ENCODE peak calls at places on chromosomes 1 and 21, in seven cellular contexts. Y is GM13976, C is heart left ventricle, J is fibroblast of mammary gland, T is tibial artery, P is GM12865, X is sigmoid colon. H is an unnamed sample.

GRCh38 chr1:113811353-113811887 is 856 bp downstream of the RSBN1 start:
- DNase-seq in Y (peak), C (no peak), J (peak), T (peak), P (peak), X (no peak), H (peak)

GRCh38 chr1:50516056-50516455 is 92.8 kb upstream of the DMRTA2 start:
- DNase-seq in Y (no peak), C (no peak), J (no peak), T (no peak), P (no peak), X (no peak), H (no peak)

GRCh38 chr1:160993544-160993943 is 27.4 kb downstream of the F11R start:
- DNase-seq in Y (no peak), C (no peak), J (peak), T (no peak), P (peak), X (no peak), H (peak)

GRCh38 chr1:82762829-82763532 is 962.2 kb downstream of the ADGRL2 start:
- DNase-seq in Y (no peak), C (no peak), J (no peak), T (no peak), P (no peak), X (no peak), H (no peak)

GRCh38 chr1:12595839-12596821 is 21.9 kb downstream of the DHRS3 start:
- DNase-seq in Y (peak), C (peak), J (peak), T (peak), P (peak), X (peak), H (peak)

GRCh38 chr1:232737917-232738316 is 67.3 kb upstream of the MAP10 start:
- DNase-seq in Y (no peak), C (no peak), J (no peak), T (no peak), P (no peak), X (no peak), H (no peak)

GRCh38 chr1:109771712-109772657 is 8.3 kb upstream of the EPS8L3 start:
- DNase-seq in Y (no peak), C (no peak), J (no peak), T (no peak), P (no peak), X (peak), H (no peak)

GRCh38 chr1:245893025-245893424 is 614.1 kb downstream of the SMYD3 start:
- DNase-seq in Y (no peak), C (no peak), J (no peak), T (no peak), P (no peak), X (no peak), H (no peak)

GRCh38 chr1:83531910-83532309 is 467.0 kb downstream of the TTLL7 start:
- DNase-seq in Y (no peak), C (no peak), J (no peak), T (no peak), P (no peak), X (no peak), H (no peak)

GRCh38 chr1:2583871-2584341 is 2.7 kb upstream of the PRXL2B start:
- DNase-seq in Y (no peak), C (no peak), J (no peak), T (no peak), P (no peak), X (no peak), H (no peak)

GRCh38 chr21:31957631-31958030 is 84.8 kb downstream of the HUNK start:
- DNase-seq in Y (no peak), C (no peak), J (no peak), T (no peak), P (no peak), X (no peak), H (no peak)

GRCh38 chr1:228299901-228300300 is 92.1 kb downstream of the OBSCN start:
- DNase-seq in Y (no peak), C (no peak), J (no peak), T (no peak), P (no peak), X (no peak), H (no peak)

GRCh38 chr1:103110701-103111100 is 2.4 kb upstream of the COL11A1 start:
- DNase-seq in Y (no peak), C (no peak), J (no peak), T (no peak), P (no peak), X (no peak), H (no peak)

GRCh38 chr1:52348704-52349301 is 17.2 kb downstream of the CC2D1B start:
- DNase-seq in Y (no peak), C (no peak), J (peak), T (no peak), P (no peak), X (no peak), H (peak)

GRCh38 chr1:3359346-3360157 is 94.9 kb upstream of the ARHGEF16 start:
- DNase-seq in Y (no peak), C (no peak), J (no peak), T (no peak), P (no peak), X (no peak), H (no peak)

GRCh38 chr21:38241029-38241740 is 15.6 kb upstream of the KCNJ15 start:
- DNase-seq in Y (no peak), C (peak), J (peak), T (peak), P (no peak), X (no peak), H (peak)

GRCh38 chr1:9038881-9039760 is 12.9 kb upstream of the SLC2A7 start:
- DNase-seq in Y (no peak), C (no peak), J (no peak), T (no peak), P (no peak), X (no peak), H (no peak)

GRCh38 chr1:7535934-7536878 is 234.9 kb upstream of the VAMP3 start:
- DNase-seq in Y (no peak), C (no peak), J (no peak), T (no peak), P (no peak), X (no peak), H (no peak)

GRCh38 chr1:204367193-204367858 is 7.6 kb upstream of the PLEKHA6 start:
- DNase-seq in Y (no peak), C (no peak), J (no peak), T (no peak), P (no peak), X (no peak), H (no peak)

GRCh38 chr1:193694741-193695140 is 508.3 kb upstream of the B3GALT2 start:
- DNase-seq in Y (no peak), C (no peak), J (no peak), T (no peak), P (no peak), X (no peak), H (no peak)

GRCh38 chr1:174289644-174290310 is 130.5 kb downstream of the RABGAP1L start:
- DNase-seq in Y (no peak), C (peak), J (no peak), T (no peak), P (no peak), X (no peak), H (no peak)

GRCh38 chr1:90114521-90115141 is 119.7 kb downstream of the ZNF326 start:
- DNase-seq in Y (peak), C (no peak), J (peak), T (no peak), P (peak), X (no peak), H (peak)

GRCh38 chr21:28427356-28428022 is 565.2 kb downstream of the LTN1 start:
- DNase-seq in Y (no peak), C (no peak), J (peak), T (no peak), P (no peak), X (no peak), H (peak)

GRCh38 chr1:39540504-39541031 is 36.0 kb downstream of the PABPC4 start:
- DNase-seq in Y (no peak), C (peak), J (peak), T (peak), P (no peak), X (peak), H (peak)

GRCh38 chr1:20323613-20323920 is 32.9 kb downstream of the VWA5B1 start:
- DNase-seq in Y (no peak), C (no peak), J (peak), T (no peak), P (no peak), X (no peak), H (no peak)

GRCh38 chr1:6281511-6282402 is 20.9 kb upstream of the GPR153 start:
- DNase-seq in Y (no peak), C (no peak), J (no peak), T (no peak), P (no peak), X (no peak), H (no peak)

GRCh38 chr1:226125831-226126230 is 60.7 kb downstream of the ACBD3 start:
- DNase-seq in Y (no peak), C (no peak), J (no peak), T (no peak), P (peak), X (peak), H (no peak)

GRCh38 chr1:201652180-201652579 is 113.3 kb downstream of the NAV1 start:
- DNase-seq in Y (no peak), C (no peak), J (no peak), T (no peak), P (no peak), X (no peak), H (no peak)

GRCh38 chr1:29851666-29852065 is 615.3 kb downstream of the PTPRU start:
- DNase-seq in Y (no peak), C (no peak), J (no peak), T (no peak), P (no peak), X (no peak), H (no peak)

GRCh38 chr1:160097911-160098851 is at the start of gene IGSF8:
- DNase-seq in Y (no peak), C (peak), J (peak), T (peak), P (no peak), X (peak), H (peak)

GRCh38 chr1:46960250-46960649 is 19.0 kb upstream of the CYP4A11 start:
- DNase-seq in Y (no peak), C (no peak), J (no peak), T (no peak), P (no peak), X (no peak), H (no peak)

GRCh38 chr1:34532113-34532512 is 222.7 kb upstream of the GJB5 start:
- DNase-seq in Y (peak), C (no peak), J (no peak), T (no peak), P (peak), X (no peak), H (no peak)

GRCh38 chr1:44947060-44947773 is 39.2 kb downstream of the EIF2B3 start:
- DNase-seq in Y (no peak), C (peak), J (peak), T (peak), P (no peak), X (no peak), H (peak)

GRCh38 chr1:50080904-50081586 is 27.7 kb upstream of the ELAVL4 start:
- DNase-seq in Y (no peak), C (no peak), J (no peak), T (no peak), P (no peak), X (no peak), H (peak)

GRCh38 chr1:224205438-224205840 is 22.4 kb downstream of the DEGS1 start:
- DNase-seq in Y (no peak), C (no peak), J (peak), T (no peak), P (peak), X (no peak), H (peak)

GRCh38 chr1:70963374-70963773 is 84.2 kb downstream of the PTGER3 start:
- DNase-seq in Y (no peak), C (no peak), J (no peak), T (no peak), P (peak), X (no peak), H (no peak)

GRCh38 chr1:81463889-81464288 is 336.8 kb upstream of the ADGRL2 start:
- DNase-seq in Y (no peak), C (no peak), J (no peak), T (no peak), P (no peak), X (no peak), H (no peak)

GRCh38 chr1:158604968-158605367 is at the start of gene OR10Z1:
- DNase-seq in Y (no peak), C (no peak), J (no peak), T (no peak), P (no peak), X (no peak), H (no peak)

DNA sequence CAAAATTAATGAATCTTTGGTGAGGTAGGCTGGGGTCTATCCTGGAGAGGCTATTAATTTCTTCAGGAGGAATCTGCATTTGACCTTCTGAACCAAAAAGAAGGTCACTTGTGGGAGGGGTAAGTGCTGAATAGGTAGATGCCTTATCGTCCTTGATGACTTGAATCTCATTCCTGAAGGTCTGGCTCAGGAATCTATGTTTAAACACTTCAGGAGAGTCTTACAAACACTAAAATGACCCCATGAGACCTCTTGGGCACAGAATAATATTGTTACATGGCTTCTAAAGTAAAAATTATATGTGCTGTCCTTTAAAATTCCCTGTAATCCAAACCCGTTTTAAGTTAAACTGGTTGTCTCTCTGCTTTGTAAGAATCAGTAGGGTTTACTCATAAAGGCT is 55.0 kb upstream of the FGGY start:
- DNase-seq in Y (no peak), C (no peak), J (no peak), T (no peak), P (no peak), X (no peak), H (no peak)
- TF ChIP-seq CTCF in Y (no peak), C (no peak), J (no peak), T (no peak), P (no peak), X (no peak), H (no peak)

GRCh38 chr1:187714501-187714900 is 885.8 kb downstream of the PLA2G4A start:
- DNase-seq in Y (no peak), C (no peak), J (peak), T (no peak), P (no peak), X (no peak), H (no peak)

GRCh38 chr1:187718527-187718926 is 889.8 kb downstream of the PLA2G4A start:
- DNase-seq in Y (no peak), C (no peak), J (no peak), T (no peak), P (no peak), X (no peak), H (no peak)

GRCh38 chr1:187721216-187721615 is 892.5 kb downstream of the PLA2G4A start:
- DNase-seq in Y (no peak), C (no peak), J (no peak), T (no peak), P (no peak), X (no peak), H (no peak)

GRCh38 chr1:187716160-187716559 is 887.4 kb downstream of the PLA2G4A start:
- DNase-seq in Y (no peak), C (no peak), J (no peak), T (no peak), P (no peak), X (no peak), H (no peak)

DNA sequence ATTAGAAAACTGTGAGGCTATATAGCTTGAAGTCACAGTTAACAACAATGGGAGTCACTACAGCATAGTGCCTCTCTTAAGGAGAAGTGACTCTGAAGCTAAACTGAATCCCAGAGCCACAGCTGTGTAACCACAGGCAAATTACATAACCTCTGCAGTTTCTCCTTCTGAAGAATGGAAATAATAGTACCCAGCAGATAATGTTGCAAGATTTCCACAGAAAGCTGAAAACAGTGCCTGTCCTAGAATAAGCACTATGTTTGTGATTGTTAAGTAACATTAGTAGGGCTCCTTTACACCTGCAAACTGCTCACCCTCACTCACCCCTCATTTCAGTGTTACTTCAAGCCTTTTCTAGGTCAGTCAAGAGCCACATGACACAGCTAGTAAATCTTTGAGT is 886.7 kb downstream of the PLA2G4A start:
- DNase-seq in Y (no peak), C (no peak), J (no peak), T (no peak), P (no peak), X (no peak), H (no peak)
- TF ChIP-seq CTCF in Y (no peak), C (no peak), J (no peak), T (no peak), P (no peak), X (no peak), H (no peak)

GRCh38 chr21:45356251-45356650 is 48.7 kb upstream of the COL18A1 start:
- DNase-seq in Y (no peak), C (no peak), J (no peak), T (no peak), P (no peak), X (no peak), H (no peak)

GRCh38 chr21:45358261-45358670 is 46.7 kb upstream of the COL18A1 start:
- DNase-seq in Y (no peak), C (no peak), J (no peak), T (no peak), P (no peak), X (no peak), H (no peak)

GRCh38 chr21:45358711-45359310 is 46.2 kb upstream of the COL18A1 start:
- DNase-seq in Y (no peak), C (no peak), J (no peak), T (no peak), P (no peak), X (no peak), H (no peak)

GRCh38 chr21:45356653-45357435 is 48.1 kb upstream of the COL18A1 start:
- DNase-seq in Y (no peak), C (no peak), J (no peak), T (no peak), P (no peak), X (no peak), H (no peak)

GRCh38 chr21:45357436-45358260 is 47.3 kb upstream of the COL18A1 start:
- DNase-seq in Y (no peak), C (peak), J (peak), T (no peak), P (no peak), X (peak), H (peak)
- TF ChIP-seq CTCF in Y (no peak), C (no peak), J (peak), T (no peak), P (no peak), X (no peak), H (peak)

GRCh38 chr1:240092301-240093119 is 827 bp downstream of the FMN2 start:
- DNase-seq in Y (peak), C (no peak), J (peak), T (no peak), P (no peak), X (peak), H (peak)
- TF ChIP-seq CTCF in Y (no peak), C (no peak), J (no peak), T (no peak), P (no peak), X (no peak), H (no peak)

GRCh38 chr21:45168522-45168921 is 94.1 kb downstream of the ADARB1 start:
- DNase-seq in Y (no peak), C (no peak), J (peak), T (no peak), P (no peak), X (no peak), H (no peak)

GRCh38 chr21:45169001-45169400 is 94.6 kb downstream of the ADARB1 start:
- DNase-seq in Y (no peak), C (no peak), J (no peak), T (no peak), P (no peak), X (peak), H (no peak)

GRCh38 chr21:45164838-45165237 is 90.5 kb downstream of the ADARB1 start:
- DNase-seq in Y (no peak), C (no peak), J (no peak), T (no peak), P (no peak), X (peak), H (no peak)

GRCh38 chr21:45167796-45168222 is 93.4 kb downstream of the ADARB1 start:
- DNase-seq in Y (no peak), C (no peak), J (peak), T (no peak), P (no peak), X (no peak), H (peak)

DNA sequence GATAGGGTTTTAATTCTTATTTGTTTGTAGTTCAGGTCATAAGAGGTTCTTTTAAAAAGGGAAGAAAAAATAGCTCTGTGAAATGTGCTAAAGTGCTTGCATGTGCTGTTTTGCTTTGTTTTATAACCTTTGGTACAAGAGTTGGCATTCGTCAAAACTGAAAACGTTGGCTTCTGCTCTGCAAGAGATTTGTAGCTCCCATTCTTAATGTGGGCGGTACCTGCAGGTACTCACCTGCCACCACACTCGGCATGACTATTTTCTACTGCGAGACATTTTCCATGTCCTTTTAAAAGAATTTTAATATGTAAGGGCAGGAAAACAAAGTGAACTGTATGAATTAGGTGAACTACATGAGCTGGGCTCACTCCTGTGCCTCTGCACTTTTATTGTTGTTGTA is 92.6 kb downstream of the ADARB1 start:
- DNase-seq in Y (no peak), C (no peak), J (no peak), T (no peak), P (no peak), X (no peak), H (no peak)
- TF ChIP-seq CTCF in Y (no peak), C (no peak), J (no peak), T (no peak), P (no peak), X (no peak), H (no peak)

DNA sequence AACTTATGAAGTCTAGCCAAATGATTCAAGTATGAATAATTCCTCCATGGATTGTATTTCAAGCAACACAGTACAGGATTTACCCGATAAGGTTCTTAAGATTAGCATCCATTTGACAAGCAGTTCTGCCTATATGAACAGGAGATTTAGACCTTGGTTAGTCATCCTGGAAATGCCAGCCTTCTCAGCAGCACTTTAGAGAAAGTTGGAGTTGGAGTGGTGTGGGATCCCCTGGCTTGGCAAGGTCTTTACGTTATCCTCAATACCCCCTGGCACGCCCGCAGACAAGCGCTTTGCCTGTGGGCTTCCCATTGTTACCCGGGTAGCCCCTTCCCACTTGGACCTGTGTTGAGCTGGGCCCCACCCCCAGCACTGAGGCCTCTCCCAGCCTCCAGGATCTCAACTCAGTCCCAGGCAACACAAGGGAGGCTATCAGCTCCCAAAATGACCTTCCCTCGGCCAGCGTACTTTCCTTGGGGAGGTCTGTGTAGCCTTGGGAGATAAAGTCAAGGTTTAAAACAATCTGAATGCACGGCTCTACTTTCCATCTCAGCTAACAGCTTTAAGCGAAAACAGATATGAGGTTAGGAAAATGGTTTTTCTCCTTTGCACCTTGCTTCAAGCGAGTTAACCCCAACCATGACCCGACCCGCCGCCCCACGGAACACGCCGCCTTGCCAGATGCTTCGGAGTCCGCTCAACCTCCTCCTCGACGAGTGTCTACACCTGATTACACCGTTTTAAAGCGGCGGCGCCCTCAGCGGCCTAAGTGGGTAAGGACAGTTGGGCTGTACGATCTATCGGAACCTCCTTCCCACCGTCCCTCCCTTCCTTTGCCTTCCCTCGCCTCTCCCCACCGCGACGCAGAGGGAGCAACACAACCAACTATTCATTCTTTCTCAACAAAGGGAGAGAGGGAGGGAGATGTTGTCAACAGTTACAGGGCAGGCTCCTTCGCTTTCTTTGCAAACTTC is 1.2 kb downstream of the BCAR3 start:
- DNase-seq in Y (peak), C (peak), J (peak), T (peak), P (peak), X (peak), H (peak)
- TF ChIP-seq CTCF in Y (peak), C (peak), J (peak), T (peak), P (peak), X (peak), H (peak)

H was measured in cardiac fibroblast.